ENCODE peak calls at places on chromosome 19, in seven cellular contexts. P, D, X, I, M, Y and U are unnamed samples.

GRCh38 chr19:33216198-33216830 is 9.3 kb downstream of the SLC7A10 start:
- DNase-seq in I (no peak), D (no peak), P (no peak), X (no peak), Y (no peak), M (no peak), U (no peak)

GRCh38 chr19:30722236-30722635 is 350.1 kb downstream of the ZNF536 start:
- DNase-seq in X (no peak), I (no peak), Y (no peak), M (no peak), D (no peak), P (no peak), U (no peak)

GRCh38 chr19:18850560-18851375 is 19.0 kb downstream of the UPF1 start:
- DNase-seq in X (no peak), I (no peak), D (no peak), P (no peak), M (no peak), Y (no peak), U (no peak)

GRCh38 chr19:4474504-4475136 is 2.5 kb downstream of the HDGFL2 start:
- DNase-seq in I (peak; percentile 12), Y (peak; percentile 72), D (no peak), X (no peak), P (peak; percentile 35), M (no peak), U (peak; percentile 41)

GRCh38 chr19:48397636-48398328 is 4.3 kb downstream of the GRIN2D start:
- DNase-seq in I (no peak), D (no peak), Y (peak; percentile 20), P (no peak), X (no peak), M (no peak), U (no peak)

GRCh38 chr19:2974342-2974932 is 2.9 kb upstream of the TLE6 start:
- DNase-seq in Y (peak; percentile 91), D (no peak), P (no peak), M (no peak), X (no peak), I (no peak), U (no peak)

GRCh38 chr19:31421856-31422255 is 72.6 kb upstream of the TSHZ3 start:
- DNase-seq in I (no peak), X (no peak), P (no peak), D (no peak), M (no peak), Y (no peak), U (no peak)

GRCh38 chr19:1942078-1942933 is 1.3 kb downstream of the CSNK1G2 start:
- DNase-seq in D (peak; percentile 84), M (no peak), Y (peak; percentile 73), X (peak; percentile 42), I (peak; percentile 63), P (peak; percentile 43), U (peak; percentile 58)

GRCh38 chr19:48913114-48913513 is 13.0 kb downstream of the NUCB1 start:
- DNase-seq in X (no peak), I (peak; percentile 8), D (no peak), Y (no peak), P (no peak), M (no peak), U (no peak)

GRCh38 chr19:38792250-38793111 is 3.5 kb downstream of the LGALS7B start:
- DNase-seq in M (no peak), X (no peak), Y (peak; percentile 64), I (no peak), D (no peak), P (no peak), U (no peak)

GRCh38 chr19:44796701-44797115 is 12.2 kb upstream of the BCAM start:
- DNase-seq in I (peak; percentile 73), D (no peak), M (no peak), X (no peak), Y (peak; percentile 51), P (no peak), U (no peak)

GRCh38 chr19:3065675-3066357 is 3.5 kb upstream of the TLE5 start:
- DNase-seq in D (peak; percentile 96), M (no peak), I (no peak), P (no peak), X (peak; percentile 73), Y (no peak), U (no peak)

GRCh38 chr19:40807147-40808020 is 8.4 kb downstream of the EGLN2 start:
- DNase-seq in X (no peak), I (peak; percentile 49), D (no peak), M (no peak), P (no peak), Y (no peak), U (no peak)

GRCh38 chr19:11264452-11265176 is 2.3 kb upstream of the DOCK6 start:
- DNase-seq in P (no peak), Y (no peak), X (peak; percentile 8), D (no peak), M (no peak), I (no peak), U (peak; percentile 62)

GRCh38 chr19:4548238-4548584 is 8.4 kb upstream of the LRG1 start:
- DNase-seq in Y (no peak), M (no peak), X (no peak), P (no peak), I (no peak), D (no peak), U (no peak)

GRCh38 chr19:46068345-46069258 is 27.8 kb upstream of the IGFL4 start:
- DNase-seq in D (peak; percentile 90), Y (peak; percentile 92), M (peak; percentile 89), I (peak; percentile 94), P (no peak), X (no peak), U (peak; percentile 97)
- H3K27ac ChIP-seq in D (peak overlapping the region; percentile 34), Y (no peak overlapping the region), M (no peak overlapping the region), I (peak overlapping the region; percentile 43), P (no peak overlapping the region), X (no peak overlapping the region), U (peak overlapping the region; percentile 59)

DNA sequence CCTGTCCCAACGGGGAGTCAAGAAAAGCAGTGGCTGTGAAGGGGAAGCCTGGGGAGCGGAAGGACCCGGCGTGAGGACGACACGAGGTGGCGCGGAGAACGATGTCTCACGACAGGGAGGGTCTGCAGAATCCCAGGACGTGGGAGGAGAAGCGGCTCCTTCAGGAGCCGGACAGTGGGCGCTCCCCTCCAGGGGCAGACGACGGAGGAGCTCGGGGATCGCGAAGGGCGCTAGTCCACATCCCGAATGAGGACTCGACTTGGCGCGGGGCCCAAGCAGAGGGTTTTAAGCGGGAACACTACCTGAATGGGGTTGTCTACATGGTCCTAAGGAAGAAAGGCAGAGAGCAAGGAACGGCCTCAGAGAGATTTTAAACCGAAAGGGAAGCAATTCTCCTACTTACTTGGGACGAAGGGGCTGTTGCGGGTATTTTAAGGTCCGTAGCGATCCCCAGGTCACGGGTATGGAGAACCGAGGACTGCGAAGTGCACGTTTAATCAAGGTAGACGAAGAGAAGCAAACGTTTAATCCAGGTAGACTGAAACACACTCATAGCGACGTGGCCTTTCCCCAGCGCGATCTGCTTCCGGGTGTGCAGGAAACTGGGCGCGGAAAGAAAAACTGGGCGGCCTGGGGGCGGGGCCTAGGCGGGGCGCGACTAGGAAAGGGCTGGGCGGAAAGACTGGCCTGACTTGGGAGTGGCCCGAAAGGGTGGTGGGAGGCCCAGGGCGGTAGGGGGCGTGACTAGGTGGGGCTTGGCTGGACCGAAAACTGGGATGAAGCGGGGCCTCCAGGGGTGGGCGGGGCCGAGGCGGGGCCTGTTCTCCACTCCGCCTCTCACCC is at the start of gene ZNF841:
- DNase-seq in Y (peak; percentile 97), P (peak; percentile 91), D (peak; percentile 80), M (no peak), X (peak; percentile 60), I (peak; percentile 92), U (peak; percentile 81)
- H3K27ac ChIP-seq in Y (peak within 1 kb of the TSS; percentile 12), P (no peak within 1 kb of the TSS), D (peak within 1 kb of the TSS; percentile 61), M (no peak within 1 kb of the TSS), X (peak within 1 kb of the TSS; percentile 75), I (peak within 1 kb of the TSS; percentile 62), U (peak within 1 kb of the TSS; percentile 80)

GRCh38 chr19:53012006-53012405 is 1.7 kb upstream of the ERVV-1 start:
- DNase-seq in P (no peak), Y (no peak), X (no peak), D (no peak), M (no peak), I (no peak), U (no peak)

GRCh38 chr19:53019684-53020083 is 6.0 kb downstream of the ERVV-1 start:
- DNase-seq in Y (peak; percentile 3), M (peak; percentile 3), X (no peak), I (no peak), P (no peak), D (no peak), U (no peak)

GRCh38 chr19:53013621-53014020 is at the start of gene ERVV-1:
- DNase-seq in M (no peak), I (no peak), P (no peak), Y (no peak), X (no peak), D (no peak), U (no peak)

GRCh38 chr19:53015730-53016129 is 2.0 kb downstream of the ERVV-1 start:
- DNase-seq in D (no peak), Y (no peak), I (no peak), X (no peak), M (no peak), P (no peak), U (no peak)

GRCh38 chr19:53015159-53015558 is 1.4 kb downstream of the ERVV-1 start:
- DNase-seq in Y (no peak), I (no peak), X (no peak), D (no peak), M (no peak), P (no peak), U (no peak)
- H3K27ac ChIP-seq in Y (no peak overlapping the region), I (no peak overlapping the region), X (no peak overlapping the region), D (no peak overlapping the region), M (no peak overlapping the region), P (no peak overlapping the region), U (no peak overlapping the region)

GRCh38 chr19:29672319-29672932 is 7.2 kb downstream of the PLEKHF1 start:
- DNase-seq in M (no peak), D (no peak), Y (no peak), P (no peak), I (no peak), X (no peak), U (no peak)

GRCh38 chr19:29670255-29670654 is 5.0 kb downstream of the PLEKHF1 start:
- DNase-seq in I (no peak), M (no peak), X (no peak), P (no peak), Y (no peak), D (no peak), U (no peak)

GRCh38 chr19:29673451-29674371 is 8.4 kb downstream of the PLEKHF1 start:
- DNase-seq in Y (no peak), P (no peak), M (no peak), D (no peak), X (no peak), I (no peak), U (no peak)

GRCh38 chr19:29672933-29673336 is 7.7 kb downstream of the PLEKHF1 start:
- DNase-seq in D (no peak), P (no peak), I (no peak), M (no peak), Y (no peak), X (peak; percentile 69), U (no peak)

DNA sequence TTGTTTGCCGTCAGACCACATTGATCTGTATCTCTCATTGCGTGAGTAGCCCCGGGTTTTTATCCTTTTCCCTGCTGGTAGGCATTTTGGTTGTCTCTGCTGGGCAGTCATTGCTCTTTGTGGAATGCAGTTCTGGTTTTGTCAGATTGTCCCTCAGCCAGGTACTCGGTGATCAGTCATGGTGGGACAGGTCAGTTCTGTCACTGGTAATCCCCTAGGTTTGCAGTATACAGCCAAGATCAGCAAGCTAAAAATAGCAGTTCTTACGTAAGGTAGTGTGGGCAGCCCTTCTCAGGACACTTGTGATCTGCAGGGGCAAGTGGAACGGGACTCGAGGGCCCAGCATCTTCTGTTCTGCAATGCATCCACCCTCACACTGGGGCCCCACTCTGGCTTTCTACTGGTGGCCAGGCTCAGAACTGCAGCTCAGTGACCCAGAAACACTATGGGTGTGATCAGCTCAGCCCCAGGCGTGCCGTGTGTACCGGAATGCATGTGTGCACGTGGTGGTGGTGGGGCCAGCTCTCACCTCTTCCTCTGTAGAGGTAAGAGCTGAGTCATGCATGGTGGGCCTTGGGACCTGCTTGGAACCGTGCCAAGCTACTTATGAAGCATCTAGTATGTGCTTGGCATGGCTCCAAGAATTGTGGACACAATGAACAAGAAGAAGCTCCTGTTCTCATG is 6.3 kb downstream of the PLEKHF1 start:
- DNase-seq in X (peak; percentile 88), M (no peak), P (no peak), Y (peak; percentile 60), D (peak; percentile 17), I (peak; percentile 60), U (peak; percentile 92)
- H3K27ac ChIP-seq in X (peak overlapping the region; percentile 89), M (no peak overlapping the region), P (no peak overlapping the region), Y (no peak overlapping the region), D (no peak overlapping the region), I (peak overlapping the region; percentile 65), U (no peak overlapping the region)